ENCODE peak calls at places on chromosomes 5 and 9, in seven cellular contexts. N, J, A, H, X, K and F are unnamed samples.

GRCh38 chr9:82805027-82805426 is 257.9 kb downstream of the RASEF start:
- DNase-seq in N (no peak), K (no peak), X (no peak), J (no peak), H (no peak), A (no peak), F (no peak)

GRCh38 chr9:4774209-4774608 is 18.5 kb upstream of the RCL1 start:
- DNase-seq in K (peak), N (no peak), X (peak), H (no peak), A (no peak), J (no peak), F (no peak)

GRCh38 chr9:100756217-100756616 is 178.3 kb downstream of the CAVIN4 start:
- DNase-seq in H (peak), J (no peak), A (no peak), X (no peak), K (no peak), N (no peak), F (no peak)

GRCh38 chr9:128548876-128549275 is 3.5 kb upstream of the SPTAN1 start:
- DNase-seq in N (no peak), X (no peak), K (no peak), H (no peak), A (no peak), J (no peak), F (no peak)

GRCh38 chr5:175638305-175638704 is 19.6 kb upstream of the HRH2 start:
- DNase-seq in H (no peak), N (no peak), K (no peak), A (no peak), J (no peak), X (no peak), F (no peak)

GRCh38 chr5:112687306-112687705 is 50.4 kb upstream of the APC start:
- DNase-seq in X (no peak), J (no peak), H (no peak), N (no peak), A (no peak), K (no peak), F (no peak)

GRCh38 chr5:28543699-28544098 is 1505.3 kb upstream of the CDH9 start:
- DNase-seq in N (no peak), H (peak), A (no peak), J (no peak), K (no peak), X (no peak), F (no peak)

GRCh38 chr5:163384669-163385068 is 52.7 kb upstream of the CCNG1 start:
- DNase-seq in H (no peak), J (no peak), N (no peak), K (no peak), A (no peak), X (no peak), F (no peak)

GRCh38 chr9:15239816-15240215 is 67.2 kb downstream of the TTC39B start:
- DNase-seq in K (peak), J (no peak), N (no peak), X (peak), H (no peak), A (no peak), F (no peak)

GRCh38 chr5:123868267-123868666 is 356.3 kb downstream of the CSNK1G3 start:
- DNase-seq in X (no peak), A (no peak), K (peak), J (no peak), N (no peak), H (peak), F (no peak)

GRCh38 chr5:77285442-77285841 is 75.0 kb downstream of the PDE8B start:
- DNase-seq in N (no peak), J (no peak), A (no peak), X (no peak), K (no peak), H (no peak), F (no peak)